ENCODE peak calls at places on chromosomes 3 and 15, in six cellular contexts. G is NAMALWA; I is lung microvascular endothelial cell; L is naive thymus-derived CD8-positive, alpha-beta T cell; J is HS-5; H is T-helper 9 cell. U is an unnamed sample.

GRCh38 chr3:125602752-125603649 is 7.7 kb upstream of the OSBPL11 start:
- DNase-seq in G (no peak), I (peak), L (no peak), J (peak), H (no peak), U (no peak)

GRCh38 chr15:89814112-89814742 is 425 bp downstream of the ANPEP start:
- DNase-seq in G (no peak), I (no peak), L (no peak), J (no peak), H (no peak), U (no peak)

GRCh38 chr15:44861439-44861910 is 95.0 kb upstream of the TERB2 start:
- DNase-seq in G (no peak), I (no peak), L (no peak), J (no peak), H (no peak), U (no peak)

GRCh38 chr3:126858887-126859286 is 124.0 kb upstream of the PLXNA1 start:
- DNase-seq in G (no peak), I (peak), L (no peak), J (peak), H (no peak), U (no peak)

GRCh38 chr3:13465236-13465958 is 14.7 kb upstream of the HDAC11 start:
- DNase-seq in G (no peak), I (no peak), L (no peak), J (no peak), H (no peak), U (no peak)

GRCh38 chr15:101054991-101055390 is 135.8 kb downstream of the LRRK1 start:
- DNase-seq in G (no peak), I (no peak), L (no peak), J (no peak), H (no peak), U (no peak)

GRCh38 chr3:22377421-22377820 is 626.4 kb upstream of the ZNF385D start:
- DNase-seq in G (no peak), I (no peak), L (no peak), J (peak), H (no peak), U (no peak)

GRCh38 chr3:177230641-177231040 is 33.4 kb upstream of the TBL1XR1 start:
- DNase-seq in G (no peak), I (no peak), L (no peak), J (no peak), H (no peak), U (no peak)

GRCh38 chr3:139745831-139746230 is 68.1 kb upstream of the NMNAT3 start:
- DNase-seq in G (no peak), I (no peak), L (no peak), J (no peak), H (no peak), U (no peak)

GRCh38 chr15:25893621-25894020 is 30.5 kb upstream of the ATP10A start:
- DNase-seq in G (no peak), I (no peak), L (no peak), J (no peak), H (no peak), U (no peak)

GRCh38 chr3:104947946-104948345 is 418.8 kb upstream of the ALCAM start:
- DNase-seq in G (no peak), I (no peak), L (no peak), J (no peak), H (no peak), U (no peak)

GRCh38 chr3:99325407-99325806 is 313.0 kb upstream of the COL8A1 start:
- DNase-seq in G (no peak), I (no peak), L (no peak), J (no peak), H (no peak), U (no peak)

GRCh38 chr15:38176155-38176554 is 76.5 kb upstream of the SPRED1 start:
- DNase-seq in G (no peak), I (no peak), L (no peak), J (peak), H (no peak), U (no peak)

GRCh38 chr3:125207949-125208568 is 4.5 kb downstream of the SLC12A8 start:
- DNase-seq in G (no peak), I (no peak), L (no peak), J (no peak), H (no peak), U (no peak)

GRCh38 chr3:44175070-44175469 is 66.6 kb upstream of the TOPAZ1 start:
- DNase-seq in G (no peak), I (no peak), L (no peak), J (no peak), H (no peak), U (no peak)

GRCh38 chr3:36548712-36549111 is 168.4 kb downstream of the STAC start:
- DNase-seq in G (no peak), I (no peak), L (no peak), J (no peak), H (no peak), U (no peak)

GRCh38 chr3:135047061-135047460 is 252.0 kb downstream of the EPHB1 start:
- DNase-seq in G (no peak), I (no peak), L (no peak), J (no peak), H (no peak), U (no peak)

GRCh38 chr15:27486036-27486435 is 515.1 kb downstream of the GABRG3 start:
- DNase-seq in G (no peak), I (no peak), L (no peak), J (no peak), H (no peak), U (no peak)

GRCh38 chr3:128579927-128580326 is 70.7 kb downstream of the RPN1 start:
- DNase-seq in G (no peak), I (no peak), L (no peak), J (no peak), H (no peak), U (no peak)

GRCh38 chr3:151918253-151919029 is 45.0 kb downstream of the SUCNR1 start:
- DNase-seq in G (peak), I (peak), L (peak), J (peak), H (no peak), U (no peak)

GRCh38 chr3:116709479-116709878 is at the start of gene TUSC7:
- DNase-seq in G (no peak), I (no peak), L (no peak), J (no peak), H (no peak), U (no peak)

GRCh38 chr3:25568525-25569078 is 96.1 kb downstream of the TOP2B start:
- DNase-seq in G (no peak), I (no peak), L (no peak), J (no peak), H (no peak), U (no peak)

GRCh38 chr15:56877591-56877990 is 40.9 kb upstream of the TCF12 start:
- DNase-seq in G (no peak), I (no peak), L (no peak), J (no peak), H (no peak), U (no peak)

GRCh38 chr3:98564282-98565005 is 29.0 kb downstream of the CPOX start:
- DNase-seq in G (peak), I (no peak), L (peak), J (no peak), H (peak), U (peak)

GRCh38 chr3:16066975-16067374 is 107.5 kb upstream of the GALNT15 start:
- DNase-seq in G (no peak), I (no peak), L (no peak), J (no peak), H (no peak), U (no peak)

GRCh38 chr15:75130597-75131268 is 70.9 kb upstream of the C15orf39 start:
- DNase-seq in G (peak), I (peak), L (no peak), J (no peak), H (no peak), U (peak)

GRCh38 chr3:50264389-50264963 is 4.5 kb upstream of the SEMA3B start:
- DNase-seq in G (no peak), I (peak), L (no peak), J (no peak), H (no peak), U (no peak)

GRCh38 chr15:99015677-99016568 is 8.3 kb upstream of the PGPEP1L start:
- DNase-seq in G (no peak), I (no peak), L (no peak), J (no peak), H (no peak), U (no peak)

GRCh38 chr3:77142636-77143035 is 102.7 kb downstream of the ROBO2 start:
- DNase-seq in G (no peak), I (no peak), L (no peak), J (no peak), H (no peak), U (no peak)

GRCh38 chr3:101229681-101230080 is 90.7 kb downstream of the IMPG2 start:
- DNase-seq in G (no peak), I (peak), L (no peak), J (no peak), H (no peak), U (no peak)

GRCh38 chr3:126858401-126858800 is 124.5 kb upstream of the PLXNA1 start:
- DNase-seq in G (no peak), I (no peak), L (no peak), J (no peak), H (no peak), U (no peak)

GRCh38 chr3:197670361-197670760 is 66.3 kb downstream of the RUBCN start:
- DNase-seq in G (no peak), I (no peak), L (no peak), J (no peak), H (no peak), U (no peak)

GRCh38 chr3:99868438-99868723 is 50.7 kb downstream of the CMSS1 start:
- DNase-seq in G (peak), I (no peak), L (no peak), J (no peak), H (no peak), U (no peak)

GRCh38 chr3:114899186-114899931 is 247.7 kb downstream of the ZBTB20 start:
- DNase-seq in G (peak), I (no peak), L (no peak), J (no peak), H (no peak), U (no peak)

GRCh38 chr3:39528844-39529243 is 61.4 kb downstream of the MOBP start:
- DNase-seq in G (no peak), I (no peak), L (no peak), J (no peak), H (no peak), U (no peak)